ENCODE peak calls at places on chromosomes 11 and 22, in five cellular contexts. U is PC-3, S is DND-41, T is ascending aorta, N is ovary. F is an unnamed sample. For H3K9me3, the result is how much of the 10 kb centered on the place peaks cover.

GRCh38 chr11:931385-931784 is 5.7 kb downstream of the AP2A2 start:
- DNase-seq in T (no peak), S (no peak), N (no peak), U (no peak), F (no peak)

GRCh38 chr11:47967577-47968230 is 12.7 kb upstream of the PTPRJ start:
- DNase-seq in N (no peak), S (no peak), T (no peak), U (no peak), F (no peak)

GRCh38 chr11:22583963-22584492 is 41.6 kb downstream of the FANCF start:
- DNase-seq in N (no peak), S (no peak), T (no peak), U (no peak), F (no peak)

GRCh38 chr11:29780756-29781155 is 236.1 kb downstream of the KCNA4 start:
- DNase-seq in S (peak), N (no peak), T (no peak), U (no peak), F (no peak)

GRCh38 chr11:1935156-1936071 is 11.7 kb upstream of the MRPL23 start:
- DNase-seq in S (no peak), T (no peak), U (no peak), N (no peak), F (no peak)

GRCh38 chr11:69419662-69420061 is 61.8 kb upstream of the LINC01488 start:
- DNase-seq in T (no peak), N (no peak), S (no peak), U (no peak), F (no peak)

GRCh38 chr11:26017322-26017860 is 314.5 kb upstream of the ANO3 start:
- DNase-seq in N (no peak), S (no peak), U (no peak), T (no peak), F (no peak)

GRCh38 chr11:94728541-94728940 is 39.6 kb upstream of the AMOTL1 start:
- DNase-seq in N (no peak), T (no peak), S (no peak), U (peak), F (no peak)

GRCh38 chr11:13030857-13031256 is 21.7 kb downstream of the RASSF10 start:
- DNase-seq in U (no peak), T (no peak), S (no peak), N (peak), F (no peak)

GRCh38 chr11:16001044-16001568 is 355.2 kb downstream of the SOX6 start:
- DNase-seq in U (no peak), N (no peak), T (no peak), S (no peak), F (no peak)

GRCh38 chr11:93986716-93987115 is 34.4 kb upstream of the HEPHL1 start:
- DNase-seq in T (no peak), U (peak), S (no peak), N (no peak), F (no peak)

GRCh38 chr11:36034572-36035331 is 90.9 kb downstream of the LDLRAD3 start:
- DNase-seq in N (no peak), U (peak), S (no peak), T (no peak), F (peak)

GRCh38 chr22:22122348-22123117 is 122.1 kb upstream of the VPREB1 start:
- DNase-seq in S (no peak), T (no peak), U (no peak), N (no peak), F (no peak)

GRCh38 chr11:133966147-133966546 is 9.4 kb upstream of the IGSF9B start:
- DNase-seq in U (no peak), S (no peak), N (no peak), T (no peak), F (no peak)

GRCh38 chr22:40679249-40679963 is at the start of gene MCHR1:
- DNase-seq in U (no peak), S (no peak), N (no peak), T (no peak), F (no peak)

GRCh38 chr11:2212411-2213251 is 41.0 kb upstream of the TH start:
- DNase-seq in U (no peak), S (no peak), N (peak), T (no peak), F (no peak)

GRCh38 chr11:110376711-110377324 is 52.9 kb upstream of the FDX1 start:
- DNase-seq in N (peak), T (peak), S (peak), U (peak), F (peak)

GRCh38 chr11:74135516-74135840 is 35.3 kb downstream of the C2CD3 start:
- DNase-seq in T (no peak), S (no peak), U (no peak), N (no peak), F (no peak)

GRCh38 chr11:108592591-108593213 is 866 bp downstream of the EXPH5 start:
- DNase-seq in U (peak), N (peak), S (peak), T (no peak), F (no peak)

GRCh38 chr11:46290598-46291309 is 13.3 kb downstream of the CREB3L1 start:
- DNase-seq in N (peak), S (peak), T (no peak), U (peak), F (peak)

GRCh38 chr11:71947498-71947897 is 18.7 kb downstream of the RNF121 start:
- DNase-seq in U (no peak), N (no peak), S (no peak), T (no peak), F (no peak)

GRCh38 chr11:7353100-7353499 is 101.4 kb downstream of the SYT9 start:
- DNase-seq in U (peak), S (peak), N (no peak), T (no peak), F (no peak)

GRCh38 chr11:126697937-126698336 is 302.6 kb downstream of the KIRREL3 start:
- DNase-seq in T (no peak), S (no peak), N (no peak), U (no peak), F (no peak)

GRCh38 chr11:35099278-35100018 is 39.5 kb upstream of the CD44 start:
- DNase-seq in U (peak), T (no peak), N (no peak), S (no peak), F (no peak)

GRCh38 chr11:1005913-1006312 is 30.6 kb downstream of the MUC6 start:
- DNase-seq in U (no peak), S (no peak), N (peak), T (no peak), F (no peak)

GRCh38 chr11:69018924-69019323 is 5.9 kb upstream of the MRGPRF start:
- DNase-seq in N (peak), S (no peak), U (no peak), T (no peak), F (no peak)

GRCh38 chr11:19301336-19301735 is 60.6 kb upstream of the E2F8 start:
- DNase-seq in U (peak), N (no peak), T (no peak), S (no peak), F (no peak)

GRCh38 chr22:42649261-42650056 is at the start of gene CYB5R3:
- DNase-seq in T (peak), U (peak), N (peak), S (peak), F (no peak)

GRCh38 chr22:34035209-34035608 is 114.9 kb upstream of the LARGE1 start:
- DNase-seq in N (no peak), T (no peak), U (no peak), S (no peak), F (no peak)

GRCh38 chr22:31210830-31211503 is 1.1 kb upstream of the LIMK2 start:
- DNase-seq in U (no peak), N (no peak), S (no peak), T (no peak), F (no peak)

GRCh38 chr11:68994161-68994890 is 13.5 kb upstream of the MRGPRD start:
- DNase-seq in T (no peak), N (no peak), U (no peak), S (no peak), F (no peak)

GRCh38 chr22:43270314-43270908 is 72.8 kb downstream of the SCUBE1 start:
- DNase-seq in S (no peak), N (no peak), U (peak), T (no peak), F (no peak)

GRCh38 chr22:38947321-38948112 is 9.9 kb upstream of the APOBEC3A start:
- DNase-seq in N (peak), S (no peak), U (peak), T (no peak), F (no peak)

GRCh38 chr11:70360211-70360610 is 38.1 kb upstream of the CTTN start:
- DNase-seq in N (no peak), S (no peak), T (no peak), U (no peak), F (no peak)

GRCh38 chr11:132196928-132197327 is 826.5 kb downstream of the NTM start:
- DNase-seq in N (no peak), U (no peak), T (no peak), S (no peak), F (no peak)

GRCh38 chr11:65427691-65428577 is 5.3 kb downstream of the NEAT1 start:
- DNase-seq in N (peak), U (peak), S (no peak), T (no peak), F (no peak)

GRCh38 chr11:118008271-118008903 is 22.2 kb downstream of the IL10RA start:
- DNase-seq in T (no peak), U (no peak), S (no peak), N (no peak), F (no peak)
- H3K27ac ChIP-seq in T (no peak), U (no peak), S (no peak), N (no peak), F (no peak)

GRCh38 chr11:129324533-129325175 is 51.0 kb upstream of the BARX2 start:
- DNase-seq in U (peak), T (no peak), S (no peak), N (no peak), F (no peak)
- H3K4me3 ChIP-seq in U (no peak), T (no peak), S (no peak), N (no peak), F (no peak)

GRCh38 chr22:47813661-47814060 is 1051.2 kb downstream of the TBC1D22A start:
- DNase-seq in S (no peak), T (no peak), U (no peak), N (no peak), F (no peak)

GRCh38 chr22:47808236-47808845 is 1045.9 kb downstream of the TBC1D22A start:
- DNase-seq in T (no peak), N (no peak), U (no peak), S (no peak), F (no peak)

GRCh38 chr22:47811971-47812370 is 1049.5 kb downstream of the TBC1D22A start:
- DNase-seq in S (no peak), U (no peak), N (no peak), T (no peak), F (no peak)

GRCh38 chr22:47808886-47809620 is 1046.6 kb downstream of the TBC1D22A start:
- DNase-seq in S (no peak), U (no peak), T (no peak), N (no peak), F (no peak)

DNA sequence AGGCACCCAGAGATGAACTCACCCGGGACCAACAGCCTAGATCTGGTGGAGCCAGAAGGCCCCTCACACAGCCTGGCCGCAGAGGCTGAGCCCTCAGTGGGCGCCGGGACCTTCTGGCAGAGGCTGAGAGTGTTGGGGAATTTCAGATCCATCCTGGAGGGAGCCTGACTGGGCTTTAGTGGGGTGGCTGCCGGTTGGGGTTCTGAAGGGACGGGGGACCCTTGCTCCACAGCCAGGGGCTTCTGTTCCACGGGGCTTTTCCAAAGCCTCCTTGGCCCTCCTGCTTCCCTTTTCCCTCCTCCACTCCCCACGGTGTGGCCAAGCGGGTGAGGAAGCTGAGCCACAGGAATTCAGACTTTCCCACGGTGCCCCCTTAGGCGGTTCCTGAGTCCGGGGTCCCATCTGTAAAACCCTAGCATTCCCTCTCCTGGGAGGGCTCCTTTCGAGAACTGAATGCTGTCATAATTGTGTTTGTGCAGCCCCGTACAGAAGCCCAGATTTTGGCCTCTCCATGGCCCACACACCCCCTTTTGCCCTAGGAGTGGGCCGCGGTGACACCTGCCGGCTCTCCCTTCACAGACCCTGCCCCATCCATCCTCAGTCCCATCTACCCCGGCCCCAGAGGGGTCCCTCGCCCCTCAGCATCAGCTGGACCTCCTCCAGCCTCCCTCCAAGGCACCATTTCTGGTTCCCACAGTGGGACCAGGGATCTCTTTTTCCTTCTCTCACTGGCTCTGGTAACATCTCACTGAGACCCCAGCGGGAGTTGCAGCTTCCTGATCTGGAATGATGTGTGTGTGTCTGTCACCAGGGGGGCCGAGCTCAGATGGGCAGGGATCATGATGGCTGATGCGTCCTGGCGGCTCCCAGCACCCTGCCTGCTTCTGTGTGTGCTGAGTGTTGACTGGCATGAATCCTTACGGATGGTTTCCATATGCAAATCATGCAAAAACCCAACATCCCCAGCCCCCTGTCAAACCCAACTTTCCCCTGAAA is 1048.4 kb downstream of the TBC1D22A start:
- DNase-seq in T (no peak), N (no peak), S (no peak), U (no peak), F (no peak)
- H3K9me3 ChIP-seq in T (under half), N (under half), S (under half), U (under half), F (half or more)

DNA sequence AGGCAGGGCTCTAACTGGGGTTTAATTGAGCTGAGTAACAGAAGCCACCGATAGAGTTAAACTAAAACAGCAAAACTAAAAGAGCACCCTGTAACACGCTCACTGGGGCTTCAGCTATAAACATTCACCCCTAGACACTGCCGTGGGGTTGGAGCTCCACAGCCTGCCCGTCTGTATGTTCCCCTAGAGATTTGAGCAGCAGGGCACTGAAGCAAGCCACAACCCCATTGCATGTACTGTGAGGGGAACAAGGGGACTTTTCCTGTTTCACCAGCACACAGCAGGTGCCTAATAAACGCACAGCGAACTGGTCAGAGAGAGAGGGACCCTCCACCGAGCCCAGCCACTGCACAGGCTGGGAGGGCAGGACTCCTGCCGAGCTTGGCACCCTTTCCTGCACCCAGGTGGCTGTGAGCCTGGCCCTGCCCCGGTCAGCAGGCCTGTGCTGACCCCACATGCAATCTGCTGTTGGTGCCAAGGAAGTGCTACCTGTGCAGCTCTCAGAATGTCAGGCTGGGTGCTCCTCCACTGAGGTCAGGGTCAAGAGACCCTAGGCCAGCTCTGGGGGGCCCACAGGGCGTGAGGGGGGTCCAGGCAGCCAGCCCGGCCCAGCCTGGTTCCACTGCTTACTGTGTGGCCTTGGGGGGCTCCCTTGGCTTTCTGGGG is 31.9 kb downstream of the RTN4R start:
- DNase-seq in N (no peak), T (no peak), U (no peak), S (no peak), F (no peak)
- H3K27ac ChIP-seq in N (peak), T (no peak), U (no peak), S (no peak), F (no peak)

DNA sequence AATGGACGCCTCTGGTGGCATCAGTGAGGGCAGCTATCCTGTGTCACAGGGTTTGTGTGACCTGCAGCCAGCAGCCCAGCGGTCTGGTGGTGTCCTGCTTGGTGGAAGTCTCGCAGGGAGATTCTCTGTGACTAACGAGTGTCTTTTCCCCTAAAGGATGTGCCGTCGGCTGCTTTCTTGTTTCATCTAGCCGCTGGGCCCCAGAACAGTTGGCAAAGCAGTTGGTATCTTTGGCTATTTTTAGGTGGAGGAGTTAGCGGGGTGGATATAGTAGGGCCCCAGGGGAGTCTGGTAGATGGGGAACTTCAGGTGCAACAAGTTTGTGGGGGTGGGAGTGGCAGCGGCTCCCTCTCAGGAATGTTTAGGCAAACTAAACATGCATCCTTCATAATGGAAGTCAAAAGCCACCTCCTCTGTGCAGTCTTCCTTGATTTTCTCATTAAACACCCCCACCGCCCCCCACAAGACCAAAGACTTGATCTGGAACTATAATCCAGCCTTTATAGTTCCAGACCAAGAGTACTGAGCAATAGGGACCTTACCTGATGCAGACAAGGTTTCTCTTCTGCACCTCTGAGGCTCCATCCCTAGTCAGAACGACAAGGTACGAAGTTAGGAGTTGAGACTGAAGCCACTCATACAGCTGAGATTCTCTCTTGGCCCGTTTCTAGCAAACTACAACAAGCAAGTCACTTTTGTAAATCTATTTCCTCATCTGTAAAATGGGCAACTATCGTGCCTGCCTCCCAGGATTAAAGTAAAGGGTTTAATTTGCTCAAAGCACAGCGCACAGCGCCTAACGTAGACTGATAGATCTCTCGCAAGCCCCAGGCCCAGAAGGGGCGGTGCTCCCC is 1.1 kb upstream of the PELI3 start:
- DNase-seq in N (no peak), T (no peak), U (no peak), S (no peak), F (no peak)
- H3K4me3 ChIP-seq in N (peak), T (peak), U (peak), S (peak), F (peak)

GRCh38 chr11:33779849-33780528 is 5.7 kb upstream of the FBXO3 start:
- DNase-seq in S (no peak), T (no peak), N (no peak), U (no peak), F (peak)
- H3K9me3 ChIP-seq in S (under half), T (under half), N (under half), U (under half), F (under half)

GRCh38 chr11:62392944-62393628 is 25.7 kb upstream of the SCGB1A1 start:
- DNase-seq in T (no peak), S (no peak), U (peak), N (peak), F (no peak)
- H3K27ac ChIP-seq in T (no peak), S (no peak), U (peak), N (no peak), F (no peak)

GRCh38 chr11:62392506-62392905 is 26.3 kb upstream of the SCGB1A1 start:
- DNase-seq in U (no peak), S (no peak), T (no peak), N (peak), F (no peak)
- H3K4me3 ChIP-seq in U (no peak), S (no peak), T (no peak), N (no peak), F (no peak)

GRCh38 chr11:122872046-122872445 is 10.5 kb upstream of the JHY start:
- DNase-seq in S (no peak), N (no peak), T (no peak), U (peak), F (no peak)
- H3K9me3 ChIP-seq in S (under half), N (under half), T (under half), U (under half), F (under half)

DNA sequence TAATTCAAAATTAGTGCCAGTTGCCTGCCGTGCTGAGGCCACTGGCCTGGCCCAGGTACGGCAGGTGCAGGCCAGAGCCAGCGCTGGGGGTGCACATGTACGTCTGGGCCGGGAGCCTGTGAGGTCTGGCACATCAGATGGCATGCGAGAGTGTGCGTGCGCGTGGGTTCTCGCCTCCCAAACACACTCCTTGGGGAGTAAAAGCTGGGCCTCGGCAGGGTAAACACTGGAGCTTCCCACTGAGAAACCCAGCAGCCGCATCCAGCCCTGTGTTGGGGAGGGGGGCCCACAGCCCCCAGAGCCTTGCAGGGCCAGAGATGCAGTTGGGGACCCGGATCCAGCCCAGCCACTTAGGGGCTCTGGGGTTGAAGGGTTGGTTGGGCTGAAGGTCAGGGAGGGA is 37.8 kb downstream of the FLRT1 start:
- DNase-seq in S (no peak), U (no peak), N (no peak), T (no peak), F (no peak)
- H3K27ac ChIP-seq in S (no peak), U (no peak), N (no peak), T (no peak), F (no peak)

F was measured in AG04450.